ENCODE peak calls at places on chromosomes 7 and 10, in five cellular contexts. H is MM.1S, U is GM23338, T is neural progenitor cell, E is astrocyte. D is an unnamed sample.

GRCh38 chr10:96651998-96652431 is 65.2 kb upstream of the TM9SF3 start:
- DNase-seq in H (no peak), U (no peak), T (no peak), E (no peak), D (no peak)

GRCh38 chr10:120514035-120514620 is 57.1 kb downstream of the PLPP4 start:
- DNase-seq in H (peak), U (peak), T (peak), E (no peak), D (peak)

GRCh38 chr7:141945356-141945755 is 1.4 kb downstream of the CLEC5A start:
- DNase-seq in H (no peak), U (no peak), T (no peak), E (no peak), D (no peak)

GRCh38 chr7:22697322-22697859 is 29.6 kb upstream of the IL6 start:
- DNase-seq in H (no peak), U (no peak), T (no peak), E (no peak), D (no peak)

GRCh38 chr7:47576031-47576908 is 5.6 kb downstream of the TNS3 start:
- DNase-seq in H (no peak), U (no peak), T (peak), E (peak), D (no peak)

GRCh38 chr10:36679554-36679953 is 445.8 kb upstream of the ANKRD30A start:
- DNase-seq in H (no peak), U (no peak), T (no peak), E (no peak), D (no peak)

GRCh38 chr10:131694168-131694962 is 206.4 kb upstream of the PPP2R2D start:
- DNase-seq in H (no peak), U (no peak), T (no peak), E (no peak), D (no peak)

GRCh38 chr7:135178364-135178763 is 7.9 kb upstream of the CYREN start:
- DNase-seq in H (no peak), U (no peak), T (no peak), E (no peak), D (no peak)

GRCh38 chr7:132377703-132378584 is 198.3 kb downstream of the PLXNA4 start:
- DNase-seq in H (no peak), U (no peak), T (no peak), E (no peak), D (no peak)

GRCh38 chr10:50538473-50539398 is 85.0 kb downstream of the SGMS1 start:
- DNase-seq in H (no peak), U (no peak), T (peak), E (peak), D (no peak)

GRCh38 chr10:72831696-72832355 is 61.7 kb upstream of the OIT3 start:
- DNase-seq in H (no peak), U (no peak), T (no peak), E (no peak), D (no peak)

GRCh38 chr10:24385776-24386175 is 176.8 kb downstream of the KIAA1217 start:
- DNase-seq in H (no peak), U (peak), T (no peak), E (peak), D (no peak)

GRCh38 chr7:47181609-47182264 is 400.2 kb downstream of the TNS3 start:
- DNase-seq in H (no peak), U (no peak), T (no peak), E (no peak), D (no peak)

GRCh38 chr10:6400331-6400730 is 179.7 kb downstream of the PRKCQ start:
- DNase-seq in H (no peak), U (peak), T (no peak), E (no peak), D (no peak)

GRCh38 chr7:104943502-104944343 is 70.3 kb upstream of the KMT2E start:
- DNase-seq in H (peak), U (no peak), T (no peak), E (peak), D (no peak)

GRCh38 chr7:47651355-47652317 is 69.7 kb upstream of the TNS3 start:
- DNase-seq in H (no peak), U (no peak), T (no peak), E (peak), D (no peak)

GRCh38 chr7:157795199-157795598 is 458.4 kb downstream of the DNAJB6 start:
- DNase-seq in H (no peak), U (no peak), T (no peak), E (no peak), D (no peak)

GRCh38 chr10:62115842-62116241 is 152.8 kb downstream of the RTKN2 start:
- DNase-seq in H (no peak), U (no peak), T (no peak), E (no peak), D (no peak)

GRCh38 chr7:24417526-24418120 is 133.6 kb downstream of the NPY start:
- DNase-seq in H (no peak), U (no peak), T (no peak), E (no peak), D (no peak)

GRCh38 chr10:32961892-32962369 is 3.9 kb upstream of the ITGB1 start:
- DNase-seq in H (no peak), U (peak), T (no peak), E (peak), D (no peak)
- TF ChIP-seq CTCF in H (no peak), U (no peak), T (no peak), E (no peak), D (no peak)

GRCh38 chr7:73647725-73648592 is 19.7 kb upstream of the VPS37D start:
- DNase-seq in H (no peak), U (peak), T (peak), E (no peak), D (no peak)
- TF ChIP-seq EZH2 in H (no peak), U (peak), T (peak), E (peak), D (no peak)

GRCh38 chr7:40186586-40186985 is 51.8 kb downstream of the SUGCT start:
- DNase-seq in H (no peak), U (peak), T (no peak), E (no peak), D (no peak)
- TF ChIP-seq CTCF in H (no peak), U (peak), T (no peak), E (no peak), D (peak)

GRCh38 chr10:101134299-101135127 is 3.4 kb downstream of the TLX1 start:
- DNase-seq in H (no peak), U (no peak), T (no peak), E (no peak), D (no peak)

GRCh38 chr10:101133489-101134298 is 2.6 kb downstream of the TLX1 start:
- DNase-seq in H (no peak), U (no peak), T (peak), E (no peak), D (no peak)

GRCh38 chr10:101130984-101131961 is at the start of gene TLX1:
- DNase-seq in H (no peak), U (peak), T (peak), E (no peak), D (no peak)

GRCh38 chr10:101131962-101132635 is 999 bp downstream of the TLX1 start:
- DNase-seq in H (no peak), U (peak), T (no peak), E (no peak), D (no peak)

DNA sequence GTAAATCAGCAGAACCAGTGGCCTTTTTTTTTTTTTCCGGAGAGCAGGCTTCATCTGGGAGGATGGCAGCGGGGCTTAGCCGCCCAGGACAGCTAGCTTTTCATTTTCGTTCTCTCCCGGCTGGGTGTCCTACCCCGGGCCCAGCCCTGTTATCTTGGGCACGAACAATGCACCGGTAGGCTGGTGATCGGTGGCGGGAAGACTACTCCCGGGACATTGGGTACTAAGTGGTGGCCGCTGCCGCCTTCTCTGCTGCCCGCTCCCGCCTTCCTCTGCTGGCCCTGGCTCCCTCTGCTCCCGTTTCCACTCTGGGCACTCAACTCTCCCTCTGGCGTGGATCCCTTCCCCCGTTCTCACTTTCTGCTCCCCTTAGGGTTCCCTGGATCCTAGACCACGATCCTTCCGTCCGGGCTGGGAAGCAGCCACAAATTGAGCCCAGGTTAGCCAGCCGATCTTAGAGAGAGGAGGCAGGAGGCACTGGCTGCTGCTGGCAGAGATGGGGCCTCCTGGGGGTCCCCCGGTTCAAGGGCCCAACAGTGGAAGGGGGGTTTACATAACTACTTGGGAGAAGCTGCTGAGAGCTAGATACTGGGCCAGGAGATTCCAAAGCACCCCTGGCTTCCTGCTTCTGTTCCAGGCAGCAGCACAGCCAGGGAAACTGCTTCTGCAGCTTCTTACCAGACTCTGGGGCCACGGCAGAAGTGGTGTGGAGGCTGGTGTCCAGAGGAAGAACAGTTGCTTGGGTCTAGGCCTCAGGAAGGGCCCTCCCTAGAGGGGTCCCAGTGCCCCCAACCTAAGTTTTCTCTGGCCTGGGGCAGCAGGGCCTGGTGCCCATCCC is 1.8 kb downstream of the TLX1 start:
- DNase-seq in H (no peak), U (no peak), T (no peak), E (no peak), D (no peak)
- TF ChIP-seq EZH2 in H (no peak), U (peak), T (peak), E (no peak), D (no peak)

GRCh38 chr10:102714621-102715455 is at the start of gene SFXN2:
- DNase-seq in H (peak), U (peak), T (peak), E (no peak), D (peak)
- TF ChIP-seq CTCF in H (peak), U (peak), T (no peak), E (no peak), D (peak)

D was measured in A673.